ENCODE peak calls at places on chromosomes 13 and 19, in seven cellular contexts. Q, R, L, I, Z, D and O are unnamed samples.

GRCh38 chr13:86563308-86563707 is 764.1 kb upstream of the SLITRK6 start:
- DNase-seq in L (no peak), R (no peak), Z (no peak), I (no peak), Q (peak), D (no peak), O (no peak)

GRCh38 chr13:71759506-71760225 is 107.3 kb downstream of the DACH1 start:
- DNase-seq in R (no peak), I (no peak), L (no peak), D (peak), Z (peak), Q (no peak), O (no peak)

GRCh38 chr13:99176309-99177276 is 24.1 kb upstream of the UBAC2 start:
- DNase-seq in Q (peak), L (peak), Z (peak), R (peak), D (peak), I (peak), O (peak)

GRCh38 chr19:3855321-3855720 is 13.5 kb downstream of the ZFR2 start:
- DNase-seq in I (no peak), D (no peak), Z (no peak), Q (no peak), R (no peak), L (no peak), O (peak)

GRCh38 chr13:89923731-89924130 is 1423.8 kb upstream of the MIR17HG start:
- DNase-seq in L (no peak), D (no peak), Z (no peak), Q (no peak), R (no peak), I (no peak), O (no peak)

GRCh38 chr19:4598712-4599111 is 39.2 kb upstream of the SEMA6B start:
- DNase-seq in D (no peak), R (no peak), Q (no peak), L (no peak), Z (no peak), I (no peak), O (no peak)

GRCh38 chr19:35332817-35333216 is 3.8 kb downstream of the CD22 start:
- DNase-seq in I (peak), D (no peak), Q (no peak), R (no peak), L (no peak), Z (no peak), O (no peak)

GRCh38 chr19:12773571-12773970 is 1.8 kb downstream of the HOOK2 start:
- DNase-seq in L (peak), R (peak), I (no peak), Q (no peak), D (no peak), Z (no peak), O (no peak)

GRCh38 chr13:44312898-44313551 is 60.6 kb upstream of the SERP2 start:
- DNase-seq in I (no peak), D (no peak), Z (no peak), L (no peak), R (no peak), Q (no peak), O (no peak)

GRCh38 chr13:45303866-45304265 is 37.1 kb downstream of the TPT1 start:
- DNase-seq in R (no peak), L (no peak), Z (no peak), I (no peak), Q (no peak), D (no peak), O (no peak)

GRCh38 chr19:10214784-10215183 is 16.3 kb downstream of the S1PR2 start:
- DNase-seq in D (no peak), Q (no peak), R (no peak), Z (no peak), I (no peak), L (no peak), O (no peak)

GRCh38 chr13:27014406-27015359 is 156.9 kb downstream of the USP12 start:
- DNase-seq in Q (no peak), D (no peak), I (no peak), L (no peak), R (no peak), Z (no peak), O (no peak)

GRCh38 chr19:28012361-28012760 is 1200.6 kb downstream of the UQCRFS1 start:
- DNase-seq in L (no peak), I (no peak), Q (no peak), R (no peak), D (no peak), Z (no peak), O (no peak)

GRCh38 chr13:73662833-73663232 is 471.4 kb downstream of the KLF12 start:
- DNase-seq in R (no peak), I (no peak), L (no peak), Z (no peak), Q (no peak), D (no peak), O (no peak)

GRCh38 chr13:110023729-110024645 is 237.6 kb upstream of the IRS2 start:
- DNase-seq in Z (no peak), R (peak), D (no peak), L (peak), Q (no peak), I (no peak), O (peak)

GRCh38 chr13:58583961-58584360 is 952.4 kb downstream of the PCDH17 start:
- DNase-seq in I (no peak), Q (no peak), R (no peak), L (no peak), D (no peak), Z (no peak), O (no peak)

GRCh38 chr19:33419763-33420080 is 46.2 kb downstream of the CEBPG start:
- DNase-seq in Z (peak), R (no peak), L (no peak), D (no peak), I (no peak), Q (no peak), O (no peak)

GRCh38 chr19:13022111-13022858 is 27.0 kb downstream of the NFIX start:
- DNase-seq in D (no peak), Q (no peak), R (no peak), L (peak), Z (no peak), I (no peak), O (no peak)

GRCh38 chr13:23899555-23899954 is 2.3 kb upstream of the C1QTNF9B start:
- DNase-seq in Q (peak), R (no peak), I (peak), Z (peak), L (peak), D (no peak), O (no peak)

GRCh38 chr13:69690999-69691398 is 416.6 kb upstream of the ATXN8OS start:
- DNase-seq in R (no peak), Z (no peak), D (no peak), L (no peak), I (no peak), Q (no peak), O (no peak)

GRCh38 chr19:49853852-49854849 is 3.2 kb downstream of the PTOV1 start:
- DNase-seq in R (no peak), D (no peak), I (no peak), Z (no peak), L (no peak), Q (no peak), O (no peak)

GRCh38 chr13:110390572-110390971 is 83.5 kb downstream of the COL4A2 start:
- DNase-seq in Z (no peak), L (peak), Q (no peak), R (no peak), D (no peak), I (no peak), O (no peak)

GRCh38 chr13:50800091-50800739 is 43.3 kb downstream of the DLEU7 start:
- DNase-seq in D (no peak), I (no peak), R (no peak), Z (no peak), Q (peak), L (no peak), O (no peak)

GRCh38 chr13:75489502-75490263 is 7.7 kb upstream of the TBC1D4 start:
- DNase-seq in I (no peak), D (no peak), L (no peak), Q (no peak), R (no peak), Z (no peak), O (peak)

GRCh38 chr19:12668937-12669271 is 2.3 kb downstream of the WDR83 start:
- DNase-seq in R (peak), Q (peak), I (peak), Z (no peak), D (no peak), L (peak), O (peak)

GRCh38 chr19:588093-588742 is 1.5 kb upstream of the HCN2 start:
- DNase-seq in Z (peak), D (peak), I (peak), R (peak), L (peak), Q (peak), O (peak)